ENCODE peak calls at places on chromosomes 12 and 14, in five cellular contexts. One of them, this sample, is unnamed. For H3K9me3, the result is how much of the 10 kb centered on the place peaks cover.

GRCh38 chr14:102736956-102737355 is 40.3 kb upstream of the TRAF3 start:
- DNase-seq in IMR-90: no peak
- DNase-seq in neuronal stem cell: no peak
- DNase-seq in H9: no peak
- DNase-seq in H1: no peak
- DNase-seq in this sample: no peak

GRCh38 chr12:6915789-6916285 is 1.5 kb downstream of the ENO2 start:
- DNase-seq in IMR-90: no peak
- DNase-seq in neuronal stem cell: no peak
- DNase-seq in H9: no peak
- DNase-seq in H1: no peak
- DNase-seq in this sample: no peak

GRCh38 chr14:69932391-69932790 is 53.2 kb downstream of the SMOC1 start:
- DNase-seq in IMR-90: no peak
- DNase-seq in neuronal stem cell: peak
- DNase-seq in H9: no peak
- DNase-seq in H1: no peak
- DNase-seq in this sample: no peak

GRCh38 chr14:51424569-51425251 is 184.7 kb downstream of the TMX1 start:
- DNase-seq in IMR-90: peak
- DNase-seq in neuronal stem cell: no peak
- DNase-seq in H9: no peak
- DNase-seq in H1: no peak
- DNase-seq in this sample: peak

GRCh38 chr14:99333841-99334240 is 61.8 kb upstream of the BCL11B start:
- DNase-seq in IMR-90: no peak
- DNase-seq in neuronal stem cell: no peak
- DNase-seq in H9: no peak
- DNase-seq in H1: no peak
- DNase-seq in this sample: no peak

GRCh38 chr14:96792003-96792402 is 5.2 kb upstream of the VRK1 start:
- DNase-seq in IMR-90: no peak
- DNase-seq in neuronal stem cell: no peak
- DNase-seq in H9: no peak
- DNase-seq in H1: no peak
- DNase-seq in this sample: no peak

GRCh38 chr12:68865399-68866154 is 57.6 kb downstream of the MDM2 start:
- DNase-seq in IMR-90: no peak
- DNase-seq in neuronal stem cell: no peak
- DNase-seq in H9: no peak
- DNase-seq in H1: no peak
- DNase-seq in this sample: no peak

GRCh38 chr12:114313910-114314309 is 92.0 kb downstream of the TBX5 start:
- DNase-seq in IMR-90: no peak
- DNase-seq in neuronal stem cell: no peak
- DNase-seq in H9: no peak
- DNase-seq in H1: no peak
- DNase-seq in this sample: no peak

GRCh38 chr12:19855876-19856275 is 416.6 kb downstream of the AEBP2 start:
- DNase-seq in IMR-90: no peak
- DNase-seq in neuronal stem cell: no peak
- DNase-seq in H9: no peak
- DNase-seq in H1: no peak
- DNase-seq in this sample: no peak

GRCh38 chr12:122895757-122896636 is at the start of gene VPS37B:
- DNase-seq in IMR-90: peak
- DNase-seq in neuronal stem cell: peak
- DNase-seq in H9: peak
- DNase-seq in H1: peak
- DNase-seq in this sample: peak

GRCh38 chr14:54683882-54684794 is 117.2 kb downstream of the SAMD4A start:
- DNase-seq in IMR-90: peak
- DNase-seq in neuronal stem cell: no peak
- DNase-seq in H9: peak
- DNase-seq in H1: peak
- DNase-seq in this sample: peak

GRCh38 chr12:3777206-3777809 is 24.4 kb upstream of the CRACR2A start:
- DNase-seq in IMR-90: peak
- DNase-seq in neuronal stem cell: peak
- DNase-seq in H9: no peak
- DNase-seq in H1: no peak
- DNase-seq in this sample: peak

GRCh38 chr12:58889557-58889956 is 30.7 kb downstream of the LRIG3 start:
- DNase-seq in IMR-90: no peak
- DNase-seq in neuronal stem cell: no peak
- DNase-seq in H9: no peak
- DNase-seq in H1: no peak
- DNase-seq in this sample: no peak

GRCh38 chr12:685388-685787 is 22.1 kb upstream of the NINJ2 start:
- DNase-seq in IMR-90: peak
- DNase-seq in neuronal stem cell: no peak
- DNase-seq in H9: no peak
- DNase-seq in H1: no peak
- DNase-seq in this sample: peak

GRCh38 chr12:111367661-111368221 is 1.2 kb downstream of the PHETA1 start:
- DNase-seq in IMR-90: peak
- DNase-seq in neuronal stem cell: no peak
- DNase-seq in H9: no peak
- DNase-seq in H1: no peak
- DNase-seq in this sample: peak

GRCh38 chr12:25800101-25800500 is 158.4 kb upstream of the RASSF8 start:
- DNase-seq in IMR-90: peak
- DNase-seq in neuronal stem cell: no peak
- DNase-seq in H9: no peak
- DNase-seq in H1: no peak
- DNase-seq in this sample: no peak

GRCh38 chr14:91968280-91968679 is 20.8 kb upstream of the FBLN5 start:
- DNase-seq in IMR-90: no peak
- DNase-seq in neuronal stem cell: no peak
- DNase-seq in H9: no peak
- DNase-seq in H1: no peak
- DNase-seq in this sample: no peak

GRCh38 chr12:6606331-6607131 is 648 bp downstream of the CHD4 start:
- DNase-seq in IMR-90: peak
- DNase-seq in neuronal stem cell: no peak
- DNase-seq in H9: peak
- DNase-seq in H1: no peak
- DNase-seq in this sample: peak

GRCh38 chr14:56216631-56217379 is 98.6 kb downstream of the PELI2 start:
- DNase-seq in IMR-90: peak
- DNase-seq in neuronal stem cell: no peak
- DNase-seq in H9: no peak
- DNase-seq in H1: no peak
- DNase-seq in this sample: peak

GRCh38 chr12:120012067-120012621 is 23.1 kb downstream of the BICDL1 start:
- DNase-seq in IMR-90: peak
- DNase-seq in neuronal stem cell: peak
- DNase-seq in H9: peak
- DNase-seq in H1: no peak
- DNase-seq in this sample: peak

GRCh38 chr12:103268831-103269514 is 226.8 kb downstream of the C12orf42 start:
- DNase-seq in IMR-90: no peak
- DNase-seq in neuronal stem cell: no peak
- DNase-seq in H9: no peak
- DNase-seq in H1: no peak
- DNase-seq in this sample: no peak

GRCh38 chr14:85387181-85387580 is 142.8 kb upstream of the FLRT2 start:
- DNase-seq in IMR-90: no peak
- DNase-seq in neuronal stem cell: no peak
- DNase-seq in H9: no peak
- DNase-seq in H1: no peak
- DNase-seq in this sample: no peak

GRCh38 chr12:67457799-67458680 is 188.9 kb downstream of the CAND1 start:
- DNase-seq in IMR-90: no peak
- DNase-seq in neuronal stem cell: no peak
- DNase-seq in H9: no peak
- DNase-seq in H1: no peak
- DNase-seq in this sample: no peak

GRCh38 chr12:14394317-14395058 is 29.0 kb downstream of the ATF7IP start:
- DNase-seq in IMR-90: peak
- DNase-seq in neuronal stem cell: peak
- DNase-seq in H9: no peak
- DNase-seq in H1: no peak
- DNase-seq in this sample: peak

GRCh38 chr14:46769292-46769691 is 117.7 kb upstream of the RPL10L start:
- DNase-seq in IMR-90: no peak
- DNase-seq in neuronal stem cell: no peak
- DNase-seq in H9: no peak
- DNase-seq in H1: no peak
- DNase-seq in this sample: peak

GRCh38 chr14:26602902-26603301 is 5.1 kb upstream of the NOVA1 start:
- DNase-seq in IMR-90: no peak
- DNase-seq in neuronal stem cell: no peak
- DNase-seq in H9: no peak
- DNase-seq in H1: no peak
- DNase-seq in this sample: no peak
- H3K9me3 ChIP-seq in IMR-90: under half
- H3K9me3 ChIP-seq in neuronal stem cell: under half
- H3K9me3 ChIP-seq in H9: under half
- H3K9me3 ChIP-seq in H1: under half
- H3K9me3 ChIP-seq in this sample: under half

GRCh38 chr14:74621556-74621955 is 9.5 kb upstream of the LTBP2 start:
- DNase-seq in IMR-90: no peak
- DNase-seq in neuronal stem cell: no peak
- DNase-seq in H9: no peak
- DNase-seq in H1: no peak
- DNase-seq in this sample: no peak
- H3K14ac ChIP-seq in IMR-90: peak
- H3K14ac ChIP-seq in neuronal stem cell: no peak
- H3K14ac ChIP-seq in H9: no peak
- H3K14ac ChIP-seq in H1: no peak
- H3K14ac ChIP-seq in this sample: no peak

GRCh38 chr14:29710015-29710414 is 217.6 kb downstream of the PRKD1 start:
- DNase-seq in IMR-90: peak
- DNase-seq in neuronal stem cell: no peak
- DNase-seq in H9: no peak
- DNase-seq in H1: no peak
- DNase-seq in this sample: peak

GRCh38 chr14:29705801-29706200 is 221.8 kb downstream of the PRKD1 start:
- DNase-seq in IMR-90: no peak
- DNase-seq in neuronal stem cell: no peak
- DNase-seq in H9: no peak
- DNase-seq in H1: no peak
- DNase-seq in this sample: no peak

GRCh38 chr14:29712586-29712985 is 215.1 kb downstream of the PRKD1 start:
- DNase-seq in IMR-90: no peak
- DNase-seq in neuronal stem cell: no peak
- DNase-seq in H9: no peak
- DNase-seq in H1: no peak
- DNase-seq in this sample: no peak

GRCh38 chr14:29709490-29709889 is 218.2 kb downstream of the PRKD1 start:
- DNase-seq in IMR-90: peak
- DNase-seq in neuronal stem cell: no peak
- DNase-seq in H9: no peak
- DNase-seq in H1: no peak
- DNase-seq in this sample: peak

DNA sequence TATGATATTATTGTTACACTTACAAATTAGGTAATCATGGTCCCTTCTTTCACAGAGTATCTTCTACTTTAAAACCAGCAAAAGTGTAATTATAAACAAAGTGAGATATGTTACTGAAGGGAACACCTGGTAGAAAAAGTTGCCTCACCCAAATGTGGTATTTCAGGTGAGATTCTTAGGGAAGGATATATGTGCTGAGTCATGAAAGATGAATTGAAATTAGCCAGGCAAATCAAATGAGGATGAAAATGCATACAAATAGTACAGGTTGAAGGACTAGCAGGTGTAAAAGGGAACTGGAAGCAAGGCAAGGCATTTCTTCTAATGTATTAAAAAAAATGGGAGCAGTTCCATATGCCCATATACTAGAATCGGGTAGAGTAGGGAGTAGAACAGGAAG is 220.9 kb downstream of the PRKD1 start:
- DNase-seq in IMR-90: no peak
- DNase-seq in neuronal stem cell: no peak
- DNase-seq in H9: no peak
- DNase-seq in H1: no peak
- DNase-seq in this sample: no peak
- H3K9me3 ChIP-seq in IMR-90: under half
- H3K9me3 ChIP-seq in neuronal stem cell: under half
- H3K9me3 ChIP-seq in H9: under half
- H3K9me3 ChIP-seq in H1: under half
- H3K9me3 ChIP-seq in this sample: under half

DNA sequence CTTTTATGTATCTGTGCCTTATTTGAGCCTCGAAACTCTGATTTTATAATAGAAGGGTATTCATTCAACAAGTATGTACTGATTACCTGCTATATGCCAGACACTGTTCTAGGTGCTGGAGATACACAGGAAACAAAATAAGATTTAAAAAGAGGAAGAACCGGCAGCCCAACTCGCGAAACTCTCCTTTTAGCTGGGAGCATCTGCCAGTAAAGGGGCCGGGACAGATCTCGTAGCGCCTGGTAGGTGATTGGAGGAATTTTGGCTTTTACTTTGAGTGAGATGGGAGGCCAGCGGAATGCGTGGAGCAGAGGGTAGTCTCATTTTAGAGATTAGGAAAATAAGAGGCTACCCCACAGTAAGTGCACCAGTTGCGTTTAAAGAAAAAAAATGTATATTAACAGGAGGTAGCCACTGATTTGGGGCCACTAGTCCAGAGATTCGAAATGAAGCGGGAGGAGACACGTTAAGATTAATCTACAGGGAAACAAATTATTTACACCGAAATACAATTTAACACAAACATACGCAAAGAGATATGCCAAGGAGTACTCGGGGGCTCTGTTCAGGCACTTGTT is 519 bp upstream of the MON2 start:
- DNase-seq in IMR-90: peak
- DNase-seq in neuronal stem cell: no peak
- DNase-seq in H9: peak
- DNase-seq in H1: peak
- DNase-seq in this sample: peak
- H3K14ac ChIP-seq in IMR-90: peak
- H3K14ac ChIP-seq in neuronal stem cell: no peak
- H3K14ac ChIP-seq in H9: no peak
- H3K14ac ChIP-seq in H1: no peak
- H3K14ac ChIP-seq in this sample: no peak

GRCh38 chr14:66224492-66225178 is 261.5 kb upstream of the CCDC196 start:
- DNase-seq in IMR-90: no peak
- DNase-seq in neuronal stem cell: no peak
- DNase-seq in H9: no peak
- DNase-seq in H1: no peak
- DNase-seq in this sample: no peak

GRCh38 chr14:66228267-66228970 is 257.8 kb upstream of the CCDC196 start:
- DNase-seq in IMR-90: no peak
- DNase-seq in neuronal stem cell: no peak
- DNase-seq in H9: no peak
- DNase-seq in H1: no peak
- DNase-seq in this sample: no peak

DNA sequence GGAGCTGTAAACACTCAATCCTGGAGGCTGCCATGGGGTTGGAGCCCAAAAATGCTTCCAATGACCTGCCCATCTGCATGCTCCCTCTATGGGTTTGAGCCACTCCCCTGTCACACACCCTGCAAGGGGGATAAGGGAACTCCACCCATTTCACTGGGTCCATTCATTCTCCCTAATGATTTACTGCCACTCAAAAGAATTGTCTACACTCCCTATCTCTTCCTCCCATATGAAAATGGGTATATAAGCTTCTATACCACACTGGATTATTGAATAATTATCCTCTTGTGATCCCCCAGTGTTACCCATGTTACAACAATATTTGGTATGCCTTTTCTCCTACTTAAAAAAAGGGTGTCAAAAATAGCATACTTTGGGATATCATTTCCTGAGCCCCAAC is 260.8 kb upstream of the CCDC196 start:
- DNase-seq in IMR-90: no peak
- DNase-seq in neuronal stem cell: no peak
- DNase-seq in H9: no peak
- DNase-seq in H1: no peak
- DNase-seq in this sample: no peak
- H3K9me3 ChIP-seq in IMR-90: under half
- H3K9me3 ChIP-seq in neuronal stem cell: under half
- H3K9me3 ChIP-seq in H9: under half
- H3K9me3 ChIP-seq in H1: under half
- H3K9me3 ChIP-seq in this sample: under half